ENCODE peak calls at places on chromosomes 3 and 15, in eight cellular contexts. One of them, this sample, is unnamed.

GRCh38 chr3:20097015-20097414 is 56.8 kb downstream of the KAT2B start:
- DNase-seq in NCI-H2029: no peak
- DNase-seq in skeletal muscle cell: no peak
- DNase-seq in AG09309: no peak
- DNase-seq in GM23338: no peak
- DNase-seq in activated naive CD8-positive, alpha-beta T cell treated with anti-CD3 and anti-CD28 coated beads for 36 hours: no peak
- DNase-seq in T-helper 17 cell: no peak
- DNase-seq in NCI-H748 treated with DMSO at 0.1 percent for 48 hours: no peak
- DNase-seq in this sample: no peak

GRCh38 chr3:73216310-73216709 is 154.9 kb downstream of the EBLN2 start:
- DNase-seq in activated naive CD8-positive, alpha-beta T cell treated with anti-CD3 and anti-CD28 coated beads for 36 hours: no peak
- DNase-seq in NCI-H2029: no peak
- DNase-seq in T-helper 17 cell: no peak
- DNase-seq in AG09309: no peak
- DNase-seq in GM23338: no peak
- DNase-seq in NCI-H748 treated with DMSO at 0.1 percent for 48 hours: no peak
- DNase-seq in skeletal muscle cell: no peak
- DNase-seq in this sample: no peak

GRCh38 chr3:189446959-189447560 is 184.1 kb upstream of the TP63 start:
- DNase-seq in T-helper 17 cell: no peak
- DNase-seq in skeletal muscle cell: no peak
- DNase-seq in activated naive CD8-positive, alpha-beta T cell treated with anti-CD3 and anti-CD28 coated beads for 36 hours: no peak
- DNase-seq in GM23338: no peak
- DNase-seq in NCI-H2029: no peak
- DNase-seq in NCI-H748 treated with DMSO at 0.1 percent for 48 hours: no peak
- DNase-seq in AG09309: no peak
- DNase-seq in this sample: no peak

GRCh38 chr3:37139567-37140052 is 34.8 kb downstream of the LRRFIP2 start:
- DNase-seq in NCI-H748 treated with DMSO at 0.1 percent for 48 hours: no peak
- DNase-seq in NCI-H2029: no peak
- DNase-seq in activated naive CD8-positive, alpha-beta T cell treated with anti-CD3 and anti-CD28 coated beads for 36 hours: no peak
- DNase-seq in GM23338: no peak
- DNase-seq in T-helper 17 cell: no peak
- DNase-seq in AG09309: no peak
- DNase-seq in skeletal muscle cell: no peak
- DNase-seq in this sample: no peak

GRCh38 chr3:154122096-154122911 is 1.1 kb downstream of the ARHGEF26 start:
- DNase-seq in NCI-H2029: no peak
- DNase-seq in GM23338: peak; percentile 66
- DNase-seq in T-helper 17 cell: no peak
- DNase-seq in skeletal muscle cell: no peak
- DNase-seq in NCI-H748 treated with DMSO at 0.1 percent for 48 hours: no peak
- DNase-seq in AG09309: no peak
- DNase-seq in activated naive CD8-positive, alpha-beta T cell treated with anti-CD3 and anti-CD28 coated beads for 36 hours: peak; percentile 9
- DNase-seq in this sample: no peak

GRCh38 chr3:32229565-32229964 is 8.9 kb upstream of the CMTM8 start:
- DNase-seq in NCI-H2029: no peak
- DNase-seq in AG09309: no peak
- DNase-seq in NCI-H748 treated with DMSO at 0.1 percent for 48 hours: no peak
- DNase-seq in GM23338: no peak
- DNase-seq in activated naive CD8-positive, alpha-beta T cell treated with anti-CD3 and anti-CD28 coated beads for 36 hours: no peak
- DNase-seq in T-helper 17 cell: no peak
- DNase-seq in skeletal muscle cell: no peak
- DNase-seq in this sample: no peak

GRCh38 chr15:64521726-64522164 is 61.4 kb downstream of the ZNF609 start:
- DNase-seq in AG09309: peak; percentile 16
- DNase-seq in T-helper 17 cell: no peak
- DNase-seq in activated naive CD8-positive, alpha-beta T cell treated with anti-CD3 and anti-CD28 coated beads for 36 hours: no peak
- DNase-seq in NCI-H2029: no peak
- DNase-seq in GM23338: peak; percentile 66
- DNase-seq in skeletal muscle cell: peak; percentile 52
- DNase-seq in NCI-H748 treated with DMSO at 0.1 percent for 48 hours: no peak
- DNase-seq in this sample: peak; percentile 49

GRCh38 chr3:57729339-57730039 is 26.6 kb upstream of the SLMAP start:
- DNase-seq in NCI-H748 treated with DMSO at 0.1 percent for 48 hours: no peak
- DNase-seq in GM23338: no peak
- DNase-seq in AG09309: peak; percentile 20
- DNase-seq in T-helper 17 cell: no peak
- DNase-seq in NCI-H2029: no peak
- DNase-seq in activated naive CD8-positive, alpha-beta T cell treated with anti-CD3 and anti-CD28 coated beads for 36 hours: no peak
- DNase-seq in skeletal muscle cell: no peak
- DNase-seq in this sample: peak; percentile 35

GRCh38 chr15:55742498-55742926 is 440 bp downstream of the PRTG start:
- DNase-seq in skeletal muscle cell: no peak
- DNase-seq in NCI-H2029: no peak
- DNase-seq in NCI-H748 treated with DMSO at 0.1 percent for 48 hours: no peak
- DNase-seq in T-helper 17 cell: no peak
- DNase-seq in AG09309: no peak
- DNase-seq in GM23338: peak; percentile 23
- DNase-seq in activated naive CD8-positive, alpha-beta T cell treated with anti-CD3 and anti-CD28 coated beads for 36 hours: peak; percentile 18
- DNase-seq in this sample: peak; percentile 22

GRCh38 chr3:20352547-20353164 is 166.7 kb upstream of the SGO1 start:
- DNase-seq in skeletal muscle cell: peak; percentile 11
- DNase-seq in NCI-H2029: no peak
- DNase-seq in NCI-H748 treated with DMSO at 0.1 percent for 48 hours: no peak
- DNase-seq in activated naive CD8-positive, alpha-beta T cell treated with anti-CD3 and anti-CD28 coated beads for 36 hours: no peak
- DNase-seq in AG09309: no peak
- DNase-seq in T-helper 17 cell: no peak
- DNase-seq in GM23338: no peak
- DNase-seq in this sample: no peak

GRCh38 chr3:33884204-33884561 is 85.8 kb downstream of the PDCD6IP start:
- DNase-seq in T-helper 17 cell: no peak
- DNase-seq in AG09309: no peak
- DNase-seq in GM23338: peak; percentile 18
- DNase-seq in NCI-H748 treated with DMSO at 0.1 percent for 48 hours: no peak
- DNase-seq in skeletal muscle cell: no peak
- DNase-seq in NCI-H2029: peak; percentile 4
- DNase-seq in activated naive CD8-positive, alpha-beta T cell treated with anti-CD3 and anti-CD28 coated beads for 36 hours: no peak
- DNase-seq in this sample: no peak

GRCh38 chr15:28184166-28184565 is 85.1 kb upstream of the OCA2 start:
- DNase-seq in AG09309: no peak
- DNase-seq in NCI-H2029: no peak
- DNase-seq in activated naive CD8-positive, alpha-beta T cell treated with anti-CD3 and anti-CD28 coated beads for 36 hours: no peak
- DNase-seq in GM23338: no peak
- DNase-seq in NCI-H748 treated with DMSO at 0.1 percent for 48 hours: no peak
- DNase-seq in skeletal muscle cell: no peak
- DNase-seq in T-helper 17 cell: no peak
- DNase-seq in this sample: peak; percentile 28

GRCh38 chr3:53134631-53135232 is 4.5 kb upstream of the RFT1 start:
- DNase-seq in skeletal muscle cell: peak; percentile 27
- DNase-seq in AG09309: no peak
- DNase-seq in NCI-H2029: peak; percentile 93
- DNase-seq in activated naive CD8-positive, alpha-beta T cell treated with anti-CD3 and anti-CD28 coated beads for 36 hours: peak; percentile 64
- DNase-seq in GM23338: peak; percentile 85
- DNase-seq in T-helper 17 cell: peak; percentile 28
- DNase-seq in NCI-H748 treated with DMSO at 0.1 percent for 48 hours: peak; percentile 13
- DNase-seq in this sample: peak; percentile 63

GRCh38 chr3:138114988-138115971 is at the start of gene DZIP1L:
- DNase-seq in activated naive CD8-positive, alpha-beta T cell treated with anti-CD3 and anti-CD28 coated beads for 36 hours: peak; percentile 56
- DNase-seq in skeletal muscle cell: no peak
- DNase-seq in T-helper 17 cell: no peak
- DNase-seq in NCI-H748 treated with DMSO at 0.1 percent for 48 hours: peak; percentile 22
- DNase-seq in GM23338: peak; percentile 94
- DNase-seq in NCI-H2029: no peak
- DNase-seq in AG09309: no peak
- DNase-seq in this sample: peak; percentile 70

GRCh38 chr3:132464066-132464465 is 46.8 kb downstream of the DNAJC13 start:
- DNase-seq in AG09309: peak; percentile 7
- DNase-seq in activated naive CD8-positive, alpha-beta T cell treated with anti-CD3 and anti-CD28 coated beads for 36 hours: no peak
- DNase-seq in T-helper 17 cell: no peak
- DNase-seq in GM23338: no peak
- DNase-seq in skeletal muscle cell: no peak
- DNase-seq in NCI-H2029: no peak
- DNase-seq in NCI-H748 treated with DMSO at 0.1 percent for 48 hours: no peak
- DNase-seq in this sample: peak; percentile 78